ENCODE peak calls at places on chromosomes 3 and 15, in seven cellular contexts. N is lower lobe of right lung, U is tibial artery, P is PC-3, Y is colonic mucosa, Q is astrocyte of the spinal cord, S is AG10803. G is an unnamed sample.

GRCh38 chr15:73996939-73997338 is 2.4 kb downstream of the PML start:
- DNase-seq in N (no peak), U (no peak), P (no peak), Y (no peak), Q (peak), S (peak), G (no peak)

GRCh38 chr3:56536735-56537134 is 20.2 kb upstream of the CCDC66 start:
- DNase-seq in N (no peak), U (no peak), P (no peak), Y (no peak), Q (no peak), S (no peak), G (no peak)

GRCh38 chr3:41024031-41024836 is 175.1 kb upstream of the CTNNB1 start:
- DNase-seq in N (no peak), U (no peak), P (no peak), Y (no peak), Q (no peak), S (no peak), G (no peak)

GRCh38 chr3:72031581-72031980 is 246.6 kb upstream of the PROK2 start:
- DNase-seq in N (peak), U (no peak), P (peak), Y (no peak), Q (no peak), S (peak), G (no peak)

GRCh38 chr3:115401891-115402501 is 221.3 kb upstream of the GAP43 start:
- DNase-seq in N (no peak), U (no peak), P (peak), Y (no peak), Q (peak), S (peak), G (no peak)

GRCh38 chr3:65408531-65409181 is 630.1 kb downstream of the MAGI1 start:
- DNase-seq in N (no peak), U (no peak), P (no peak), Y (no peak), Q (no peak), S (no peak), G (no peak)

GRCh38 chr15:73982251-73982962 is 9.7 kb downstream of the STOML1 start:
- DNase-seq in N (peak), U (peak), P (peak), Y (peak), Q (peak), S (peak), G (peak)

GRCh38 chr15:100642950-100643338 is 40.6 kb downstream of the ASB7 start:
- DNase-seq in N (no peak), U (no peak), P (no peak), Y (no peak), Q (no peak), S (no peak), G (no peak)

GRCh38 chr3:71563827-71564226 is 19.7 kb downstream of the FOXP1 start:
- DNase-seq in N (no peak), U (no peak), P (no peak), Y (no peak), Q (no peak), S (no peak), G (no peak)

GRCh38 chr3:138114431-138114918 is 933 bp downstream of the DZIP1L start:
- DNase-seq in N (no peak), U (no peak), P (no peak), Y (no peak), Q (peak), S (peak), G (no peak)

GRCh38 chr3:154552338-154552737 is 122.3 kb upstream of the GPR149 start:
- DNase-seq in N (no peak), U (no peak), P (peak), Y (no peak), Q (no peak), S (no peak), G (no peak)

GRCh38 chr3:114307841-114308228 is 14.0 kb downstream of the TIGIT start:
- DNase-seq in N (no peak), U (no peak), P (no peak), Y (no peak), Q (no peak), S (no peak), G (no peak)

GRCh38 chr15:91183630-91184029 is 83.6 kb downstream of the SV2B start:
- DNase-seq in N (no peak), U (no peak), P (no peak), Y (no peak), Q (no peak), S (no peak), G (no peak)

GRCh38 chr3:53350652-53351051 is 3.3 kb upstream of the DCP1A start:
- DNase-seq in N (no peak), U (no peak), P (peak), Y (peak), Q (no peak), S (no peak), G (no peak)

GRCh38 chr15:36252117-36252711 is 327.2 kb upstream of the CDIN1 start:
- DNase-seq in N (no peak), U (no peak), P (no peak), Y (no peak), Q (no peak), S (no peak), G (no peak)

GRCh38 chr15:83396071-83396470 is 51.1 kb upstream of the SH3GL3 start:
- DNase-seq in N (no peak), U (no peak), P (no peak), Y (no peak), Q (no peak), S (no peak), G (no peak)

GRCh38 chr3:170703121-170703588 is 117.3 kb upstream of the SLC7A14 start:
- DNase-seq in N (no peak), U (no peak), P (peak), Y (no peak), Q (peak), S (peak), G (no peak)

GRCh38 chr15:89599021-89599420 is 23.8 kb downstream of the TICRR start:
- DNase-seq in N (no peak), U (no peak), P (no peak), Y (no peak), Q (no peak), S (peak), G (no peak)

GRCh38 chr3:81425198-81425868 is 336.1 kb downstream of the GBE1 start:
- DNase-seq in N (no peak), U (no peak), P (peak), Y (no peak), Q (peak), S (no peak), G (no peak)

GRCh38 chr15:69090197-69090948 is 70.1 kb upstream of the GLCE start:
- DNase-seq in N (no peak), U (no peak), P (no peak), Y (no peak), Q (peak), S (peak), G (no peak)

GRCh38 chr3:39960515-39961403 is 151.3 kb downstream of the MYRIP start:
- DNase-seq in N (no peak), U (no peak), P (no peak), Y (no peak), Q (no peak), S (peak), G (no peak)

GRCh38 chr3:61563614-61564404 is 2.4 kb downstream of the PTPRG start:
- DNase-seq in N (no peak), U (no peak), P (no peak), Y (peak), Q (no peak), S (peak), G (peak)

GRCh38 chr3:129014148-129014547 is 13.0 kb downstream of the EFCC1 start:
- DNase-seq in N (no peak), U (no peak), P (no peak), Y (no peak), Q (no peak), S (no peak), G (no peak)

GRCh38 chr15:93152264-93152884 is 63.4 kb upstream of the RGMA start:
- DNase-seq in N (no peak), U (no peak), P (no peak), Y (peak), Q (no peak), S (no peak), G (no peak)

GRCh38 chr15:95853350-95853749 is 477.1 kb upstream of the NR2F2 start:
- DNase-seq in N (no peak), U (no peak), P (peak), Y (no peak), Q (peak), S (no peak), G (no peak)

GRCh38 chr3:136305879-136306278 is 55.7 kb downstream of the PCCB start:
- DNase-seq in N (no peak), U (no peak), P (no peak), Y (no peak), Q (peak), S (peak), G (no peak)

GRCh38 chr3:100032262-100032661 is 82.0 kb downstream of the FILIP1L start:
- DNase-seq in N (no peak), U (no peak), P (peak), Y (no peak), Q (peak), S (peak), G (no peak)

GRCh38 chr3:185210621-185211157 is 43.2 kb downstream of the EHHADH start:
- DNase-seq in N (no peak), U (no peak), P (no peak), Y (no peak), Q (no peak), S (no peak), G (no peak)

GRCh38 chr15:75019916-75020315 is 3.5 kb upstream of the PPCDC start:
- DNase-seq in N (no peak), U (no peak), P (no peak), Y (no peak), Q (no peak), S (no peak), G (no peak)

GRCh38 chr3:50525987-50526386 is 22.6 kb upstream of the CACNA2D2 start:
- DNase-seq in N (peak), U (no peak), P (peak), Y (peak), Q (peak), S (peak), G (peak)

GRCh38 chr3:151918253-151919029 is 45.0 kb downstream of the SUCNR1 start:
- DNase-seq in N (no peak), U (no peak), P (peak), Y (no peak), Q (peak), S (peak), G (no peak)

GRCh38 chr3:123419850-123420292 is 29.0 kb downstream of the ADCY5 start:
- DNase-seq in N (no peak), U (peak), P (no peak), Y (no peak), Q (no peak), S (no peak), G (no peak)

GRCh38 chr15:29821416-29822099 is 710 bp downstream of the TJP1 start:
- DNase-seq in N (peak), U (peak), P (peak), Y (peak), Q (peak), S (peak), G (peak)

GRCh38 chr3:102471001-102471400 is 36.2 kb downstream of the ZPLD1 start:
- DNase-seq in N (no peak), U (no peak), P (peak), Y (no peak), Q (no peak), S (no peak), G (no peak)

GRCh38 chr15:50168778-50169411 is 13.1 kb upstream of the SLC27A2 start:
- DNase-seq in N (no peak), U (no peak), P (no peak), Y (peak), Q (no peak), S (no peak), G (no peak)

GRCh38 chr15:52163321-52164190 is 27.6 kb downstream of the GNB5 start:
- DNase-seq in N (no peak), U (no peak), P (no peak), Y (no peak), Q (no peak), S (no peak), G (no peak)

GRCh38 chr15:77659350-77660321 is 26.9 kb upstream of the LINGO1 start:
- DNase-seq in N (peak), U (no peak), P (peak), Y (peak), Q (peak), S (peak), G (no peak)
- H3K4me3 ChIP-seq in N (no peak), U (no peak), P (no peak), Y (no peak), Q (no peak), S (no peak), G (no peak)

DNA sequence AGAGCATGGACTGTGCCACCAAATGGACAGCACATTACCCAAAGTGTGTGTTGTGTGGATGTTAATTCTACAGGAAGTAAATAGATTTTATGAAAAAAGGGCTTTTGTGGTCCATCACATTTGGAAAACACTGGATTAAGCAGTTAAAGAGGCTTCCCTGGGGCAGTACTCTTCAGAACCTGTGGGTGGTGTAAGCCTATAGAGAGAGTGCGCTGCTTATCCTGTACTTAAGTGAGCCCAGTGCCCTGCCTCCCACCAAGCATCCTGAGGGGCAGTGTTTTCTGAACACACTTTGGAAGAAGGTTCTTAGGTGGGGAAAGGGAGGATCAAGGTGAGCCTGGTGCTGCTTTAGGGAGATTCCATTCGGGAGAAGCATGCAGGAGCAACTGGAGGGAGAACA is 10.9 kb downstream of the TTLL3 start:
- DNase-seq in N (no peak), U (no peak), P (peak), Y (no peak), Q (no peak), S (no peak), G (no peak)
- TF ChIP-seq CTCF in N (peak), U (no peak), P (peak), Y (no peak), Q (peak), S (peak), G (no peak)

GRCh38 chr3:109773006-109773405 is 435.7 kb upstream of the DPPA4 start:
- DNase-seq in N (no peak), U (no peak), P (no peak), Y (no peak), Q (peak), S (no peak), G (no peak)
- H3K4me3 ChIP-seq in N (no peak), U (no peak), P (no peak), Y (no peak), Q (no peak), S (no peak), G (no peak)

GRCh38 chr15:31364301-31365031 is 37.8 kb downstream of the KLF13 start:
- DNase-seq in N (no peak), U (peak), P (peak), Y (no peak), Q (no peak), S (no peak), G (no peak)

GRCh38 chr15:31365032-31365654 is 38.5 kb downstream of the KLF13 start:
- DNase-seq in N (no peak), U (no peak), P (no peak), Y (no peak), Q (no peak), S (no peak), G (no peak)

GRCh38 chr15:31366169-31366734 is 39.6 kb downstream of the KLF13 start:
- DNase-seq in N (peak), U (peak), P (no peak), Y (peak), Q (no peak), S (peak), G (no peak)

GRCh38 chr15:31367021-31367729 is 40.5 kb downstream of the KLF13 start:
- DNase-seq in N (peak), U (peak), P (no peak), Y (no peak), Q (no peak), S (no peak), G (no peak)

DNA sequence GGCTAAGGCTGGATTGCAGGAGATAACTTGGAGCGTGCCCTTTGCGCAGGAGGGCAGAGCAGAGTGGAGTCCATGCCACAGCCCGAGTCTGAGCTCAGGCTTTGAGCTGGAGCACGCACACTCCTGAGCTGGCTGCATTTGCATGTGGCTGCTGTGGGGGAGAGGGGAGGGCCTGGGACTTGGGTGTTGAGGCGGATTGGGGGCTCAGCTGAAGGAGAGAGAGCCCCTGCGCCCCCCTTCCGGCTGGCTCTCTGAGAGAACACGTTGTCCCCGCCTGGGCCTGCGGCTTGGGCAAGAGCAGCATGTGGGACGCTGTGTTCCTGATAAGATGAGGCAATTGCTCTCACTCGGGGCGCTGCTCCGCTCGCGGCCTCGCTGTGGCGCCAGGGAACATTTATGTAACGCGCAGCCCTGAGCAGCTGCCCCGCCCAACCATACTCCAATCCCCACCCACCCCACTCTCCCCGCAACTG is 39.1 kb downstream of the KLF13 start:
- DNase-seq in N (peak), U (peak), P (no peak), Y (peak), Q (peak), S (peak), G (peak)
- TF ChIP-seq CTCF in N (peak), U (peak), P (no peak), Y (peak), Q (peak), S (peak), G (peak)

GRCh38 chr15:94196536-94196935 is 34.8 kb upstream of the MCTP2 start:
- DNase-seq in N (no peak), U (no peak), P (no peak), Y (no peak), Q (peak), S (no peak), G (no peak)

GRCh38 chr15:94199725-94200124 is 31.6 kb upstream of the MCTP2 start:
- DNase-seq in N (no peak), U (no peak), P (no peak), Y (no peak), Q (no peak), S (no peak), G (no peak)

GRCh38 chr15:94198633-94199032 is 32.7 kb upstream of the MCTP2 start:
- DNase-seq in N (no peak), U (no peak), P (no peak), Y (no peak), Q (no peak), S (no peak), G (no peak)

DNA sequence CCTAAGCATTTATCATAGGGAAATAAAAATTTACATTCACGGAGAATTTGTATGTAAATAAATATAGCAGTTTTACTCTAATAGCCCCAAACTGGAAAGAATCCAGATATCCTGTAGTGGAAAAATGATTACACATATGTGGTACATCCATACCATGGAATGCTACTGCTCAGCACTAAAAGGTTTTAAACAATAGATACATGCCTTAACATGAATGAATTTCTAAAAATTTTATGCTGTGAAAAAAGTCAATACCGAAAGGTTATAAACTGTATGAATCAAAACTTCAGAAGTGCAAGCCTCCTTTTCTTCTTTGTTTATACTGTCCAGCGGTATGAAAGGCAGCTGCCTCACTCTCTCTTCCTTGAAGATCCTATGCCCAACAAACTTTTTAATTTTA is 37.5 kb upstream of the MCTP2 start:
- DNase-seq in N (no peak), U (no peak), P (no peak), Y (no peak), Q (no peak), S (no peak), G (no peak)
- H3K4me3 ChIP-seq in N (no peak), U (no peak), P (no peak), Y (no peak), Q (no peak), S (no peak), G (no peak)

GRCh38 chr3:11643212-11644087 is at the start of gene VGLL4:
- DNase-seq in N (peak), U (peak), P (peak), Y (peak), Q (peak), S (peak), G (peak)
- TF ChIP-seq CTCF in N (peak), U (no peak), P (no peak), Y (no peak), Q (peak), S (peak), G (no peak)

GRCh38 chr3:186818956-186819355 is 12.7 kb upstream of the RFC4 start:
- DNase-seq in N (no peak), U (no peak), P (no peak), Y (no peak), Q (no peak), S (no peak), G (no peak)

GRCh38 chr3:186824430-186825139 is 17.9 kb upstream of the ADIPOQ start:
- DNase-seq in N (no peak), U (no peak), P (no peak), Y (no peak), Q (no peak), S (no peak), G (no peak)

GRCh38 chr3:186823391-186823790 is 17.1 kb upstream of the RFC4 start:
- DNase-seq in N (no peak), U (no peak), P (no peak), Y (no peak), Q (peak), S (no peak), G (no peak)

GRCh38 chr3:186825294-186825821 is 17.2 kb upstream of the ADIPOQ start:
- DNase-seq in N (peak), U (no peak), P (no peak), Y (no peak), Q (peak), S (peak), G (no peak)

GRCh38 chr3:186821429-186822367 is 15.4 kb upstream of the RFC4 start:
- DNase-seq in N (no peak), U (no peak), P (peak), Y (no peak), Q (peak), S (peak), G (no peak)
- H3K4me3 ChIP-seq in N (no peak), U (no peak), P (no peak), Y (no peak), Q (no peak), S (no peak), G (no peak)

G was measured in left lung.